ENCODE peak calls at places on chromosomes 1 and 21, in four cellular contexts. Q, B, O and X are unnamed samples.

GRCh38 chr21:45894891-45895777 is 86.4 kb upstream of the COL6A1 start:
- DNase-seq in O (no peak), B (no peak), Q (no peak), X (no peak)

GRCh38 chr1:34266127-34266951 is 89.6 kb downstream of the C1orf94 start:
- DNase-seq in B (peak), O (no peak), Q (no peak), X (no peak)

GRCh38 chr1:87450615-87451209 is 122.0 kb downstream of the LMO4 start:
- DNase-seq in O (peak), Q (no peak), B (no peak), X (no peak)

GRCh38 chr1:29644812-29645211 is 408.5 kb downstream of the PTPRU start:
- DNase-seq in B (no peak), Q (no peak), O (no peak), X (no peak)

GRCh38 chr1:181986907-181987305 is 74.6 kb downstream of the ZNF648 start:
- DNase-seq in B (no peak), O (no peak), Q (no peak), X (no peak)

GRCh38 chr1:115373305-115373704 is 35.3 kb upstream of the NGF start:
- DNase-seq in O (no peak), Q (peak), B (peak), X (no peak)

GRCh38 chr1:38613996-38614395 is 245.6 kb downstream of the RRAGC start:
- DNase-seq in B (no peak), Q (no peak), O (no peak), X (no peak)

GRCh38 chr1:64006276-64007051 is 197.0 kb upstream of the UBE2U start:
- DNase-seq in O (no peak), Q (no peak), B (peak), X (no peak)

GRCh38 chr1:94236630-94237290 is 624 bp downstream of the ARHGAP29 start:
- DNase-seq in B (peak), Q (no peak), O (no peak), X (no peak)

GRCh38 chr1:156160744-156161181 is 7.4 kb downstream of the SEMA4A start:
- DNase-seq in O (no peak), Q (no peak), B (no peak), X (peak)